ENCODE peak calls at places on chromosome 2, in eight cellular contexts. M is activated naive CD4-positive, alpha-beta T cell; X is CD8-positive, alpha-beta memory T cell; Q is progenitor cell of endocrine pancreas; N is stimulated activated CD4-positive, alpha-beta T cell treated with anti-CD3 and anti-CD28 coated beads, Interleukin-12 subunit alpha, Interleukin-12 subunit beta, amount 100 ng/mL, for 48 hours; P is astrocyte of the spinal cord; H is activated CD4-positive, alpha-beta T cell treated with anti-CD3 and anti-CD28 coated beads for 1 hour; T is cardiac fibroblast. Y is an unnamed sample.

GRCh38 chr2:200617089-200618050 is 31.6 kb downstream of the AOX1 start:
- DNase-seq in Q (no peak), N (no peak), M (no peak), P (no peak), X (no peak), T (peak; percentile 86), H (no peak), Y (no peak)

GRCh38 chr2:189627789-189628188 is 33.5 kb upstream of the ASNSD1 start:
- DNase-seq in P (no peak), M (no peak), X (no peak), H (no peak), Q (no peak), T (no peak), N (no peak), Y (no peak)

GRCh38 chr2:239257511-239257937 is 143.3 kb downstream of the HDAC4 start:
- DNase-seq in Q (no peak), H (no peak), T (peak; percentile 74), M (no peak), N (no peak), X (no peak), P (peak; percentile 91), Y (no peak)

GRCh38 chr2:239644016-239644415 is 243.2 kb upstream of the HDAC4 start:
- DNase-seq in P (peak; percentile 5), X (no peak), Q (no peak), N (no peak), T (peak; percentile 6), M (no peak), H (no peak), Y (no peak)

GRCh38 chr2:58042486-58042970 is 4.1 kb upstream of the VRK2 start:
- DNase-seq in N (no peak), X (no peak), Q (no peak), M (no peak), H (no peak), P (peak; percentile 93), T (peak; percentile 84), Y (no peak)

GRCh38 chr2:209642146-209642815 is 129.4 kb upstream of the UNC80 start:
- DNase-seq in T (no peak), M (no peak), N (no peak), Q (no peak), P (peak; percentile 20), H (no peak), X (no peak), Y (no peak)

GRCh38 chr2:36433311-36434217 is 78.0 kb downstream of the CRIM1 start:
- DNase-seq in Q (no peak), T (peak; percentile 84), X (no peak), N (no peak), M (no peak), P (peak; percentile 52), H (no peak), Y (peak; percentile 36)

GRCh38 chr2:230067990-230068657 is 600 bp downstream of the SLC16A14 start:
- DNase-seq in X (no peak), P (peak; percentile 37), N (peak; percentile 32), M (no peak), T (peak; percentile 18), H (peak; percentile 24), Q (peak; percentile 53), Y (peak; percentile 67)

GRCh38 chr2:100756704-100757103 is 63.2 kb upstream of the NPAS2 start:
- DNase-seq in M (no peak), Q (no peak), N (no peak), X (no peak), H (no peak), P (peak; percentile 47), T (peak; percentile 48), Y (no peak)

GRCh38 chr2:196926562-196927317 is at the start of gene PGAP1:
- DNase-seq in T (peak; percentile 95), Q (peak; percentile 92), P (peak; percentile 94), H (peak; percentile 73), M (peak; percentile 64), X (peak; percentile 88), N (peak; percentile 84), Y (peak; percentile 88)